ENCODE peak calls at places on chromosome 12, in eight cellular contexts. M, X, A, G, P, F, N and L are unnamed samples.

GRCh38 chr12:75944097-75944904 is 87.3 kb downstream of the PHLDA1 start:
- DNase-seq in M (no peak), X (no peak), A (peak), G (peak), P (no peak), F (peak), N (peak), L (peak)

GRCh38 chr12:132357623-132358186 is 28.3 kb upstream of the GALNT9 start:
- DNase-seq in M (no peak), X (peak), A (no peak), G (peak), P (no peak), F (no peak), N (no peak), L (no peak)

GRCh38 chr12:131287015-131287937 is 333.6 kb downstream of the ADGRD1 start:
- DNase-seq in M (no peak), X (peak), A (no peak), G (no peak), P (no peak), F (no peak), N (no peak), L (no peak)

GRCh38 chr12:112979281-112979680 is 962 bp downstream of the OAS2 start:
- DNase-seq in M (peak), X (no peak), A (no peak), G (no peak), P (no peak), F (peak), N (peak), L (no peak)

GRCh38 chr12:164207-164606 is 49.8 kb downstream of the SLC6A12 start:
- DNase-seq in M (no peak), X (no peak), A (no peak), G (peak), P (no peak), F (no peak), N (no peak), L (no peak)

GRCh38 chr12:12685305-12685704 is 10.7 kb downstream of the GPR19 start:
- DNase-seq in M (no peak), X (no peak), A (no peak), G (peak), P (no peak), F (no peak), N (no peak), L (no peak)

GRCh38 chr12:107518868-107519267 is 166.7 kb upstream of the PWP1 start:
- DNase-seq in M (no peak), X (no peak), A (no peak), G (no peak), P (peak), F (no peak), N (no peak), L (no peak)

GRCh38 chr12:20369164-20370000 is 1.0 kb downstream of the PDE3A start:
- DNase-seq in M (no peak), X (peak), A (peak), G (peak), P (peak), F (peak), N (no peak), L (peak)